ENCODE peak calls at places on chromosomes 2 and 18, in four cellular contexts. S is A549, Y is AG10803, H is HCT116. Q is an unnamed sample.
A peak's percentile ranks its signal among the peaks of the same experiment; 100 is the strongest.

GRCh38 chr18:25228410-25228809 is 123.6 kb downstream of the ZNF521 start:
- DNase-seq in H (no peak), S (no peak), Y (no peak), Q (no peak)

GRCh38 chr2:165274698-165275097 is 35.5 kb downstream of the SCN2A start:
- DNase-seq in S (no peak), H (no peak), Y (peak; percentile 5), Q (no peak)

GRCh38 chr2:55120634-55121359 is 70.5 kb upstream of the RTN4 start:
- DNase-seq in Y (peak; percentile 78), S (no peak), H (no peak), Q (peak; percentile 33)

GRCh38 chr2:105297211-105297610 is 32.3 kb downstream of the TGFBRAP1 start:
- DNase-seq in H (no peak), Y (no peak), S (no peak), Q (no peak)

GRCh38 chr2:132849118-132849517 is 179.1 kb upstream of the LYPD1 start:
- DNase-seq in S (no peak), H (no peak), Y (peak; percentile 52), Q (no peak)

GRCh38 chr18:36772339-36772738 is 56.5 kb downstream of the TPGS2 start:
- DNase-seq in H (no peak), S (no peak), Y (peak; percentile 78), Q (peak; percentile 76)

GRCh38 chr18:62935994-62936393 is 220.7 kb downstream of the PHLPP1 start:
- DNase-seq in S (no peak), H (no peak), Y (no peak), Q (no peak)

GRCh38 chr2:97693476-97693875 is 19.9 kb upstream of the ZAP70 start:
- DNase-seq in Y (peak; percentile 6), H (no peak), S (no peak), Q (peak; percentile 3)

GRCh38 chr2:223779877-223780276 is 57.5 kb downstream of the AP1S3 start:
- DNase-seq in S (peak; percentile 66), Y (no peak), H (peak; percentile 60), Q (peak; percentile 33)

GRCh38 chr2:3131636-3132326 is 245.8 kb downstream of the EIPR1 start:
- DNase-seq in Y (no peak), S (no peak), H (no peak), Q (no peak)

GRCh38 chr18:57775937-57776336 is 27.2 kb downstream of the ATP8B1 start:
- DNase-seq in S (no peak), H (peak; percentile 49), Y (peak; percentile 45), Q (no peak)
- TF ChIP-seq CTCF in S (no peak), H (no peak), Y (no peak), Q (no peak)

DNA sequence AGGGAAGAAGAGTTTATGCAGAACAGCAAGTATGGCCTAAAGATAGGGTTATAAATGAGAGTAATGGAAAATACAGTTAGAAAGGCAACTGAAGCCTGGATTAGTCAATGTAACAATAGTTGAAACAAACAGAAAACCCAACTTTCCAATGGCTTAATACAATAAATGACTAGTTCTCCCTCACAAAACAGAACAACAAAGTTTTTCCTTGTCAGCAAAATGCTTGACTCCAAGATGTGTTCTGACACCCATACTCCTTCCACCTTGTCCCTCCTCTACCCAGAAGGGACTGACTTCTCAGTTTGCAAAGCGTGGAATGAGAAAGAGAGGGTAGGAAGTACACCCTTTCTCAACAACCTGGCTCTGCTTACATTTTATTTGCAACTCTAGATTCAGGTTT is 191.4 kb upstream of the OSR1 start:
- DNase-seq in H (no peak), Y (no peak), S (no peak), Q (no peak)
- TF ChIP-seq CTCF in H (no peak), Y (no peak), S (no peak), Q (no peak)

GRCh38 chr2:233353769-233354499 is at the start of gene DGKD:
- DNase-seq in Y (peak; percentile 22), H (peak; percentile 29), S (peak; percentile 46), Q (no peak)

GRCh38 chr2:233353101-233353768 is 1.1 kb upstream of the DGKD start:
- DNase-seq in Y (no peak), H (no peak), S (no peak), Q (no peak)

GRCh38 chr2:233354971-233355574 is 779 bp downstream of the DGKD start:
- DNase-seq in H (no peak), S (no peak), Y (peak; percentile 11), Q (no peak)

GRCh38 chr2:233355916-233356315 is 1.6 kb downstream of the DGKD start:
- DNase-seq in Y (no peak), S (no peak), H (no peak), Q (no peak)

DNA sequence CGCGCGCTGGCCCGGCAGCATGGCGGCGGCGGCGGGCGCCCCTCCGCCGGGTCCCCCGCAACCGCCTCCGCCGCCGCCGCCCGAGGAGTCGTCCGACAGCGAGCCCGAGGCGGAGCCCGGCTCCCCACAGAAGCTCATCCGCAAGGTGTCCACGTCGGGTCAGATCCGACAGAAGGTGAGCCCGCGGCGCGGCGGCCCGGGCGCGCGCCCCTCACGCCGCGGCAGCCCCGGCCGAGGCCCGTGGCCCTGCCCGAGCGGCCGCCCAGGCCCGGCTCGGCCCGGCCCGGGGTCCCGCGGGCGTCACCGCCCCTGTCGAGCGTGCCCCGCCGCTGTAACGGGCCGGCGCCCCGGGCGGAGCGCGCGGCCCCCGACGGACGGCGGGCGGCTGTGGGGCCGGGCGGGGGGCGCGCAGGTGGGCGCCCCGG is 218 bp downstream of the DGKD start:
- DNase-seq in H (no peak), S (no peak), Y (no peak), Q (no peak)
- TF ChIP-seq CTCF in H (no peak), S (no peak), Y (no peak), Q (no peak)

GRCh38 chr2:117789505-117789904 is 25.0 kb upstream of the DDX18 start:
- DNase-seq in H (no peak), Y (no peak), S (no peak), Q (no peak)

GRCh38 chr2:117786520-117786919 is 28.0 kb upstream of the DDX18 start:
- DNase-seq in H (no peak), S (no peak), Y (no peak), Q (no peak)

GRCh38 chr2:117785740-117786139 is 28.8 kb upstream of the DDX18 start:
- DNase-seq in H (peak; percentile 45), Y (peak; percentile 49), S (peak; percentile 54), Q (peak; percentile 19)
- TF ChIP-seq CTCF in H (peak; percentile 11), Y (peak; percentile 69), S (peak; percentile 68), Q (peak; percentile 83)

GRCh38 chr2:151060334-151060733 is 201.3 kb downstream of the RBM43 start:
- DNase-seq in Y (no peak), S (no peak), H (no peak), Q (no peak)
- TF ChIP-seq CTCF in Y (no peak), S (no peak), H (no peak), Q (no peak)

GRCh38 chr18:3453540-3454364 is 3.8 kb downstream of the TGIF1 start:
- DNase-seq in H (no peak), Y (peak; percentile 99), S (peak; percentile 76), Q (peak; percentile 98)

GRCh38 chr18:3454365-3455089 is 4.6 kb downstream of the TGIF1 start:
- DNase-seq in H (no peak), S (peak; percentile 80), Y (peak; percentile 75), Q (peak; percentile 61)

GRCh38 chr18:3455938-3456685 is 6.1 kb downstream of the TGIF1 start:
- DNase-seq in H (no peak), Y (peak; percentile 66), S (peak; percentile 68), Q (peak; percentile 58)

GRCh38 chr18:3456686-3457069 is 6.7 kb downstream of the TGIF1 start:
- DNase-seq in H (no peak), S (peak; percentile 83), Y (no peak), Q (no peak)

DNA sequence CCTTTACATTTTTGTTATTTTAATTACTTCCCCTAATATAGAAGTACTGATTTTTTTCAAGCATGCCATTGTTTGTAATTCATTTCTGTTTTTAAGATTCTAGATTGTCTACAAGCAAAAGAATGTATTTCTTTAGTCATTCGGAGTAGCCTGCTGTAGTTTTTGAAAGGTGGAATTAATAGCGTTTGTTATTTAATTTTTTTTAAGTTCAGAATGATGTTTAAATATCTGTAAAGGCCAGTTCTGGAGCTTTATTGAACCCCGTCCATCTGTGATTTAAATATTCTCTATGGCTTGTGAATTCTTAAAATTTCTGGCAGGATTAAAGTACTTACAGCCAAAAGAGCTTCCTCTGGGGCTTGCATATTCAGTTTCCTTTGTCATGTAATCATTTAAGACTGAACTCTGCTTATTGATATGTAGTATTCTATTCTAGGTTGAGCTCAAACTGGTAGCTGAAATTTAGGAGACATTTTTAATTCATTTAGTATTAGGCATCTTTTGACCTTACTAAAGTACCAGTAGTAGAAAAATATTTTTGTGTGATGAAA is 5.2 kb downstream of the TGIF1 start:
- DNase-seq in S (no peak), H (no peak), Y (no peak), Q (no peak)
- TF ChIP-seq CTCF in S (no peak), H (no peak), Y (no peak), Q (peak; percentile 54)

GRCh38 chr2:216279459-216279858 is 92.8 kb downstream of the MARCHF4 start:
- DNase-seq in S (no peak), Y (peak; percentile 77), H (no peak), Q (no peak)

GRCh38 chr2:216275890-216276289 is 96.4 kb downstream of the MARCHF4 start:
- DNase-seq in Y (no peak), S (no peak), H (no peak), Q (no peak)

GRCh38 chr2:216279011-216279410 is 93.3 kb downstream of the MARCHF4 start:
- DNase-seq in S (no peak), Y (peak; percentile 44), H (no peak), Q (no peak)

GRCh38 chr2:216274194-216274593 is 98.1 kb downstream of the MARCHF4 start:
- DNase-seq in Y (peak; percentile 63), S (no peak), H (no peak), Q (peak; percentile 6)
- TF ChIP-seq CTCF in Y (peak; percentile 43), S (no peak), H (no peak), Q (peak; percentile 23)

Q was measured in HFFc6.